ENCODE peak calls at places on chromosomes 13 and 19, in six cellular contexts. L is fibroblast of the aortic adventitia; K is H54; I is memory B cell; B is T-helper 2 cell treated with Interferon-gamma antibody and Interleukin-4, amounts not matched to agents 5 μg/mL and 100 μg/mL, for 36 hours; P is GM12864. M is an unnamed sample.

GRCh38 chr19:18589380-18590272 is 1.0 kb downstream of the REX1BD start:
- DNase-seq in B (peak), K (no peak), P (no peak), L (peak), I (peak), M (peak)

GRCh38 chr13:34162545-34162936 is 344.6 kb downstream of the RFC3 start:
- DNase-seq in K (no peak), B (no peak), P (no peak), I (no peak), L (peak), M (no peak)

GRCh38 chr13:64158910-64159309 is 2743.3 kb upstream of the PCDH20 start:
- DNase-seq in B (no peak), P (no peak), I (no peak), K (peak), L (peak), M (no peak)

GRCh38 chr13:20776751-20777150 is 3.0 kb upstream of the EEF1AKMT1 start:
- DNase-seq in B (no peak), L (no peak), P (no peak), I (no peak), K (no peak), M (no peak)

GRCh38 chr13:30138511-30138910 is 168.8 kb downstream of the KATNAL1 start:
- DNase-seq in L (no peak), I (no peak), K (no peak), P (no peak), B (no peak), M (no peak)

GRCh38 chr19:38850976-38851621 is 1.3 kb upstream of the HNRNPL start:
- DNase-seq in I (peak), P (no peak), K (no peak), L (no peak), B (no peak), M (peak)

GRCh38 chr13:20714563-20715339 is 11.3 kb downstream of the IL17D start:
- DNase-seq in P (no peak), I (no peak), K (no peak), L (peak), B (no peak), M (no peak)

GRCh38 chr19:35161434-35161743 is 6.9 kb downstream of the FXYD5 start:
- DNase-seq in B (no peak), I (no peak), L (no peak), K (no peak), P (no peak), M (no peak)

GRCh38 chr13:31038834-31039552 is 106.5 kb downstream of the TEX26 start:
- DNase-seq in I (no peak), K (peak), B (peak), L (no peak), P (peak), M (no peak)

GRCh38 chr13:26946675-26947342 is 186.2 kb upstream of the GPR12 start:
- DNase-seq in K (peak), B (no peak), I (no peak), P (peak), L (peak), M (peak)

GRCh38 chr19:47040869-47041268 is 7.6 kb downstream of the TMEM160 start:
- DNase-seq in L (no peak), K (no peak), B (no peak), P (no peak), I (no peak), M (no peak)

GRCh38 chr13:95650691-95651090 is 6.2 kb upstream of the DZIP1 start:
- DNase-seq in B (no peak), K (no peak), I (no peak), L (no peak), P (no peak), M (no peak)

GRCh38 chr19:36635342-36635741 is 30.2 kb downstream of the ZNF382 start:
- DNase-seq in B (no peak), I (no peak), P (no peak), L (no peak), K (no peak), M (no peak)

GRCh38 chr19:35081201-35081600 is 34.4 kb upstream of the FXYD3 start:
- DNase-seq in L (no peak), P (no peak), K (no peak), B (no peak), I (no peak), M (no peak)

GRCh38 chr19:35446194-35446593 is 1.9 kb upstream of the FFAR2 start:
- DNase-seq in I (no peak), L (no peak), P (no peak), B (peak), K (no peak), M (no peak)

GRCh38 chr19:35879770-35880317 is 11.5 kb downstream of the APLP1 start:
- DNase-seq in P (peak), I (no peak), B (peak), L (peak), K (peak), M (no peak)

GRCh38 chr13:85610024-85610423 is 189.2 kb downstream of the SLITRK6 start:
- DNase-seq in I (no peak), B (no peak), K (no peak), L (no peak), P (no peak), M (no peak)

GRCh38 chr13:90300015-90300414 is 1047.5 kb upstream of the MIR17HG start:
- DNase-seq in K (no peak), I (no peak), L (no peak), B (no peak), P (no peak), M (no peak)

GRCh38 chr13:94195715-94196114 is 283.8 kb downstream of the DCT start:
- DNase-seq in I (no peak), B (no peak), L (peak), K (peak), P (no peak), M (no peak)

GRCh38 chr13:95360464-95361097 is 59.3 kb upstream of the ABCC4 start:
- DNase-seq in B (no peak), I (no peak), P (no peak), K (no peak), L (no peak), M (no peak)

GRCh38 chr13:99996177-99996705 is 14.7 kb downstream of the ZIC2 start:
- DNase-seq in P (no peak), K (no peak), B (no peak), L (no peak), I (no peak), M (no peak)

GRCh38 chr19:3073159-3073563 is 10.9 kb upstream of the TLE5 start:
- DNase-seq in B (no peak), K (no peak), P (no peak), L (peak), I (no peak), M (peak)

GRCh38 chr19:1650627-1651009 is 1.8 kb downstream of the TCF3 start:
- DNase-seq in K (no peak), P (no peak), L (peak), I (no peak), B (no peak), M (no peak)

GRCh38 chr19:13460045-13460444 is 46.2 kb downstream of the CACNA1A start:
- DNase-seq in P (no peak), K (no peak), I (no peak), L (no peak), B (no peak), M (no peak)

GRCh38 chr19:11041966-11042627 is 47.2 kb upstream of the LDLR start:
- DNase-seq in I (no peak), L (no peak), B (no peak), P (no peak), K (no peak), M (no peak)